ENCODE peak calls at places on chromosomes 1 and 21, in four cellular contexts. I, S, G and Y are unnamed samples.

GRCh38 chr1:50109647-50110075 is 941 bp downstream of the ELAVL4 start:
- DNase-seq in I (no peak), S (no peak), G (no peak), Y (no peak)

GRCh38 chr1:201153474-201154388 is 543 bp downstream of the TMEM9 start:
- DNase-seq in I (peak; percentile 90), S (peak; percentile 18), G (no peak), Y (peak; percentile 91)

GRCh38 chr1:182586380-182586779 is 2.7 kb downstream of the RNASEL start:
- DNase-seq in I (peak; percentile 62), S (no peak), G (no peak), Y (no peak)

GRCh38 chr1:72122099-72122893 is 160.0 kb downstream of the NEGR1 start:
- DNase-seq in I (no peak), S (no peak), G (no peak), Y (no peak)

GRCh38 chr1:213138391-213138790 is 87.3 kb downstream of the RPS6KC1 start:
- DNase-seq in I (no peak), S (no peak), G (no peak), Y (no peak)

GRCh38 chr1:158527190-158527815 is 26.9 kb downstream of the OR6Y1 start:
- DNase-seq in I (peak; percentile 13), S (peak; percentile 27), G (no peak), Y (peak; percentile 41)

GRCh38 chr1:115090547-115090946 is 1.2 kb upstream of the TSPAN2 start:
- DNase-seq in I (no peak), S (peak; percentile 78), G (no peak), Y (no peak)

GRCh38 chr1:3190256-3191041 is 121.4 kb downstream of the PRDM16 start:
- DNase-seq in I (no peak), S (no peak), G (no peak), Y (no peak)

GRCh38 chr1:221691320-221691719 is 50.6 kb downstream of the DUSP10 start:
- DNase-seq in I (no peak), S (no peak), G (no peak), Y (no peak)

GRCh38 chr1:46458190-46458589 is 31.4 kb upstream of the DMBX1 start:
- DNase-seq in I (no peak), S (no peak), G (no peak), Y (no peak)

GRCh38 chr1:35466120-35466519 is 91.1 kb downstream of the KIAA0319L start:
- DNase-seq in I (no peak), S (no peak), G (no peak), Y (no peak)

GRCh38 chr1:208499021-208499420 is 254.8 kb upstream of the PLXNA2 start:
- DNase-seq in I (no peak), S (no peak), G (no peak), Y (no peak)

GRCh38 chr1:29695809-29696208 is 459.5 kb downstream of the PTPRU start:
- DNase-seq in I (no peak), S (no peak), G (no peak), Y (no peak)

GRCh38 chr1:104905322-104905721 is 1155.6 kb downstream of the AMY1C start:
- DNase-seq in I (no peak), S (no peak), G (no peak), Y (no peak)

GRCh38 chr1:21706151-21706835 is 37.1 kb upstream of the RAP1GAP start:
- DNase-seq in I (no peak), S (peak; percentile 43), G (no peak), Y (no peak)

GRCh38 chr1:230157409-230158390 is 90.7 kb downstream of the GALNT2 start:
- DNase-seq in I (no peak), S (no peak), G (no peak), Y (peak; percentile 57)

GRCh38 chr21:26389971-26390641 is 183.0 kb downstream of the CYYR1 start:
- DNase-seq in I (no peak), S (peak; percentile 21), G (no peak), Y (no peak)

GRCh38 chr1:183069562-183070216 is 46.5 kb downstream of the LAMC1 start:
- DNase-seq in I (no peak), S (no peak), G (no peak), Y (no peak)

GRCh38 chr1:183070923-183071618 is 47.9 kb downstream of the LAMC1 start:
- DNase-seq in I (no peak), S (peak; percentile 95), G (no peak), Y (no peak)

GRCh38 chr1:1755426-1755825 is 22.8 kb downstream of the NADK start:
- DNase-seq in I (peak; percentile 7), S (no peak), G (no peak), Y (no peak)

GRCh38 chr1:1910651-1911389 is 4.2 kb upstream of the CALML6 start:
- DNase-seq in I (no peak), S (no peak), G (no peak), Y (no peak)

GRCh38 chr1:19429611-19430010 is 55.7 kb downstream of the CAPZB start:
- DNase-seq in I (no peak), S (no peak), G (no peak), Y (no peak)

GRCh38 chr1:178506669-178507068 is 6.2 kb upstream of the TEX35 start:
- DNase-seq in I (peak; percentile 37), S (no peak), G (no peak), Y (no peak)

GRCh38 chr1:111596499-111596898 is 23.1 kb upstream of the RAP1A start:
- DNase-seq in I (no peak), S (no peak), G (no peak), Y (no peak)
- TF ChIP-seq POLR2A in I (no peak), S (no peak), G (no peak), Y (no peak)

GRCh38 chr21:14547834-14548513 is 1.9 kb upstream of the SAMSN1 start:
- DNase-seq in I (no peak), S (no peak), G (no peak), Y (no peak)

GRCh38 chr21:14543983-14544382 is 2.1 kb downstream of the SAMSN1 start:
- DNase-seq in I (no peak), S (no peak), G (no peak), Y (peak; percentile 43)

GRCh38 chr21:14548751-14549150 is 2.6 kb upstream of the SAMSN1 start:
- DNase-seq in I (no peak), S (no peak), G (no peak), Y (no peak)

GRCh38 chr21:14542638-14543037 is 3.5 kb downstream of the SAMSN1 start:
- DNase-seq in I (no peak), S (no peak), G (no peak), Y (peak; percentile 55)

DNA sequence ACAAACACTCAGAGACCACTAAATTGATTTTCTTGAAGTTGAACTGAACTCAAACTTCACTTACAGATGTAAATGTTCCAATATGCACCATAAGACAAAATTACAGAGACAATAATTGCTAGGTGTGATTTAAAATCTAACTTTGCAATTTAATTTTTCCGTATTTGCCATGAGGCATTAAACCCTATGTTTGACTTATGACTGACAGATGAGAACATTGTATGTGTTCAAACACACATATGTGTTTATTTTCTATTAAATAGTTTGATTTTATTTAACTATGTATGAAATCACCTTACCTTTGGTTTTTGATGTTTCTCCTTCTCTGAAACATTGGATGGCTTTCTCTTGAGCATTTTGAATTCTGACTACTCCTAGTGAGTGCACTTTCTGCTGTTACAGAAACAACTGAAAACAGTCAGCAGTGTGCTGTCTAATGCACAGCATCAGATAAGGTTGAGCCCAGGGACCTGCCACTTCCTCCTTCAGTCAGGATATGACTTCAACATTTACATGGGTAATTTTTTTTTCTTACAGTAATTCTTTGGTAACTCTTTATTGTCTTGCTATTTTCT is at the start of gene SAMSN1:
- DNase-seq in I (peak; percentile 52), S (no peak), G (peak; percentile 22), Y (peak; percentile 86)
- TF ChIP-seq POLR2A in I (peak; percentile 94), S (no peak), G (peak; percentile 88), Y (peak; percentile 97)

GRCh38 chr1:25826571-25826970 is 6.8 kb downstream of the MTFR1L start:
- DNase-seq in I (no peak), S (no peak), G (no peak), Y (no peak)
- TF ChIP-seq POLR2A in I (peak; percentile 3), S (no peak), G (no peak), Y (no peak)

DNA sequence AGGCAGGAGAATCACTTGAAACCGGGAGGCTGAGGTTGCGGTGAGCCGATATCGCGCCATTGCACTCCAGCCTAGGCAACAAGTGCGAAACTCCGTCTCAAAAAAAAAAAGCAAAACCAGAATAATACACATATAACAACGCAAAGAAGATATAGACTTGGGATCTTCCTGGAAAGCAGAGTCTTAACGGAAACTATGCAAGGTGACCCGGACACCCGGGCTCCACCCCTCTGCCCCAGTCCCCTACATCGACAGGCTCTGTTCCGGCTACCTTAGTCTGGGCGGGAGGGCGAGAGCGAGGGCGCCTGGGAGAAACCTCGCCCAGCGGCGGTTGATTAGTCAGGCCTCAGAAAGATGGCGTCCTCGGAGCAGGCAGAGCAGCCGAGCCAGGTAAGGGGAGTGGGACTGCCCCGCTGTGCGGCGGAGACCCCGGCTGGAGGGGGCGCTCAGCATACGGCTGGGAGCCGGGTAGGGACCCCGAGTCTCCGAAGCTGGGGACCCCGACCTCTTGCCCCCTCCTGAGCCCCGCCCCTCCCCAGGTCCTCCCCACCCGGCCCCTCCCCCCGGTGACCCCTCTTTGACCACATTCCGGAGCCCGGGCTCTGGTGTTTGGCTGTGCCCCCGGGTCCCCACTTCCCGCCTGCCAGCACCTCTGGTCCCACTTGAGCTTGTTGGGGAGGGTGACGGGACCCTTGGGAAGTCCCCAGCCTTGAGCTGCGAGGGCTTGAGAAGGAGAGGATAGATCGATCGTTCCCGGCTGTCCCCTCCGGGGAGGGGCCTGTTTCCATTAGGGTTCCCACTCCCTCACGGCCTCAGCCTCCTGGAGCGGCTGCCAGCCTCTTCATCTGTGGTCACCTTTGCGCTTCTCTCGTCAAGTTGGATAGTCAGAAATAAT is at the start of gene PEX14:
- DNase-seq in I (peak; percentile 94), S (peak; percentile 75), G (peak; percentile 27), Y (peak; percentile 89)
- TF ChIP-seq POLR2A in I (peak; percentile 85), S (peak; percentile 49), G (no peak), Y (peak; percentile 55)

GRCh38 chr21:37072988-37073416 is at the start of the genes PIGP and TTC3:
- DNase-seq in I (peak; percentile 100), S (peak; percentile 93), G (peak; percentile 37), Y (peak; percentile 98)

GRCh38 chr21:37072239-37072987 is 458 bp downstream of the PIGP start:
- DNase-seq in I (no peak), S (peak; percentile 89), G (no peak), Y (peak; percentile 93)

GRCh38 chr21:37073417-37074194 is 552 bp downstream of the TTC3 start:
- DNase-seq in I (peak; percentile 57), S (peak; percentile 67), G (no peak), Y (peak; percentile 79)

GRCh38 chr21:37074195-37074510 is 1.1 kb downstream of the TTC3 start:
- DNase-seq in I (no peak), S (no peak), G (no peak), Y (no peak)

GRCh38 chr21:37071561-37072238 is 1.2 kb downstream of the PIGP start:
- DNase-seq in I (peak; percentile 39), S (peak; percentile 77), G (no peak), Y (peak; percentile 50)
- TF ChIP-seq POLR2A in I (no peak), S (peak; percentile 58), G (no peak), Y (no peak)

GRCh38 chr1:239353536-239353935 is 32.8 kb upstream of the CHRM3 start:
- DNase-seq in I (no peak), S (no peak), G (no peak), Y (no peak)
- TF ChIP-seq POLR2A in I (no peak), S (no peak), G (no peak), Y (no peak)